ENCODE peak calls at places on chromosomes 7 and 10, in eight cellular contexts. E, C, G, D, F, M, K and B are unnamed samples.

GRCh38 chr10:96987842-96988175 is 155.7 kb downstream of the LCOR start:
- DNase-seq in G (no peak), K (no peak), F (no peak), D (no peak), M (no peak), C (no peak), E (no peak), B (no peak)

GRCh38 chr10:45441239-45441638 is 67.2 kb downstream of the ALOX5 start:
- DNase-seq in F (no peak), M (no peak), D (no peak), E (no peak), G (no peak), K (no peak), C (no peak), B (no peak)

GRCh38 chr10:16441106-16441850 is 4.5 kb downstream of the PTER start:
- DNase-seq in D (no peak), K (no peak), G (no peak), M (no peak), C (no peak), F (no peak), E (no peak), B (no peak)

GRCh38 chr10:24207781-24208611 is 942 bp upstream of the KIAA1217 start:
- DNase-seq in G (no peak), K (peak), F (no peak), E (peak), M (no peak), D (peak), C (no peak), B (no peak)

GRCh38 chr7:114140561-114140960 is 221.8 kb upstream of the PPP1R3A start:
- DNase-seq in G (no peak), M (no peak), K (no peak), D (no peak), F (no peak), E (no peak), C (no peak), B (no peak)

GRCh38 chr10:24642921-24643678 is 80.6 kb downstream of the ARHGAP21 start:
- DNase-seq in D (peak), G (no peak), M (no peak), C (peak), K (no peak), F (no peak), E (peak), B (no peak)

GRCh38 chr10:105650311-105650710 is 1009.2 kb downstream of the SORCS3 start:
- DNase-seq in G (no peak), E (no peak), C (no peak), K (no peak), M (no peak), D (peak), F (no peak), B (no peak)

GRCh38 chr10:37732685-37733084 is 124.7 kb downstream of the ZNF248 start:
- DNase-seq in F (no peak), C (no peak), D (no peak), K (no peak), M (no peak), E (no peak), G (no peak), B (no peak)

GRCh38 chr10:13820591-13821377 is 234.0 kb downstream of the PRPF18 start:
- DNase-seq in K (no peak), C (no peak), M (no peak), G (peak), F (no peak), E (no peak), D (peak), B (no peak)

GRCh38 chr7:113835367-113835766 is 83.4 kb downstream of the PPP1R3A start:
- DNase-seq in F (no peak), K (no peak), D (no peak), C (no peak), M (no peak), G (no peak), E (no peak), B (no peak)

GRCh38 chr10:103546401-103546800 is 52.9 kb downstream of the NEURL1 start:
- DNase-seq in M (no peak), G (peak), E (no peak), D (no peak), C (no peak), K (no peak), F (no peak), B (no peak)

DNA sequence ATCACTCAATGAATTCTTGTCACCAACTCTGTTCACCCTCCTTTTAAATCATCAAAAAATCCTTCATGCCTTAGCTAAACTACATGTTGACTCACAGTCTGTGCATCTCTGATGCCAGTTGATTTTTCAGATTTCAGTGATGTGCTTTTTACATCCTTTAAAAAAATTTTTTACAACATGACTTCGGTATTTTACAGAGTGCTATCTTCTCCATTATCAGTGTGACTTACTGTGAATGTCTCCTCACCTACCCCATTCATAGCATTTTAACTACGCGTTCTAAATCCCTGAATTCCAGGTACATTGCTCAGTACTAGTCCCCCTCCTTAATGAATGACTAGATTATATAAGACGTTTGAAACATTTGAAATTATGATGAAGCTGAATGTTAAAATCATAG is 98.7 kb downstream of the DNAH11 start:
- DNase-seq in M (no peak), K (no peak), C (no peak), G (no peak), E (no peak), D (no peak), F (no peak), B (no peak)
- H3K27ac ChIP-seq in M (no peak), K (no peak), C (no peak), G (no peak), E (no peak), D (no peak), F (no peak), B (no peak)

GRCh38 chr10:132536241-132536963 is 1.2 kb upstream of the INPP5A start:
- DNase-seq in K (peak), F (no peak), E (no peak), M (no peak), C (no peak), D (peak), G (peak), B (no peak)
- H3K27ac ChIP-seq in K (peak), F (peak), E (peak), M (peak), C (no peak), D (no peak), G (peak), B (no peak)

GRCh38 chr10:87866575-87866974 is 3.1 kb downstream of the PTEN start:
- DNase-seq in K (no peak), F (no peak), G (no peak), C (no peak), M (no peak), D (no peak), E (no peak), B (no peak)
- H3K27ac ChIP-seq in K (no peak), F (peak), G (no peak), C (no peak), M (no peak), D (no peak), E (peak), B (no peak)

DNA sequence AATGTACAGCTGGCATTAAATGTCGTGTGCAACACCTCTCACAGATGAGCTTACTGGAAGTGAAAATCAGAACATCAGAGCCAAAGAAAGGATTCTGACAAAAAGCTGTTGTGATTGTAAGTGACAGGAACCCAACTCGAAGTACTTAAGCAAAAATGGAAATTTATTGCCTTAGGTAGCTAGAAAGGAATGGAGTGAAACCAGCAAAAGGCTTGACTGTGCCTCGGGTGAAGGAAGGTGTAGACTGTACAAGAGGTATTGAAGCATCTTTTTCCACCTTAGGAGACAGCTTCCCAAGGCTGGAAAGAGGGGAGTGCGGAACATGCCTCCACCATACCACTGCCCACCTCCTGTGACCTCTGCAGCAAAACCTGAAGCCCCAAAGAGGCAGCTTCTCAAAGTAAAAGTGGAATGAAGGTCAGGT is 27.3 kb upstream of the ITGB1 start:
- DNase-seq in C (no peak), F (no peak), K (no peak), E (no peak), D (no peak), G (no peak), M (no peak), B (no peak)
- H3K27ac ChIP-seq in C (no peak), F (no peak), K (no peak), E (no peak), D (no peak), G (peak), M (no peak), B (no peak)

GRCh38 chr7:22445140-22445722 is 54.8 kb downstream of the STEAP1B start:
- DNase-seq in F (peak), M (no peak), D (peak), K (peak), G (peak), C (no peak), E (peak), B (no peak)
- H3K27ac ChIP-seq in F (peak), M (peak), D (no peak), K (no peak), G (peak), C (no peak), E (no peak), B (no peak)

DNA sequence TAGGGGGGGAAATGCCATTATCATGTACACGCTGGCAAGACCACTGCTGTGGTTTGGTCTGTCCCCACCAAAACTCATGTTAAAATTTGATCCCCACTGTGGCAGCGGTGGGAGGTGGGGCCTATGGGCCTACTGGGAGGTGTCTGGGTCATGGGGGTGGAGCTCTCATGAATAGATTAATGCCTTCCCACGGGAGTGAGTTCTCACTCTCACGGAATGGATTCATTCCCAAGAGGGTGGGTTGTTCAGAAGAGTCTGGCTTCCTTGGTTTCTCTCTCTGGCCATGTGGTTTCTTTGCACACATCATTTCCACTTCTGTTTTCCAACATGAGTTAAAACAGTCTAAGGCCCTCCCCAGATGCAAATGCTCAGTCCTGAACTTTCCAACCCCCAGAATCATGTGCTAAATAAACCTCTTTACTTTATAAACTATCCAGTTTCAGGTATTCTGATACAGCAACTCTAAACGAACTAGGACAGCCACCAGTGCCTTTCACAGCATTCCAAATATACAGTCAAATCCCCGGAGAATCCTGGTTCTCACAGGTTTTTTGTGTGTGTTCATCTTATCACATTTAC is 44.3 kb downstream of the SMURF1 start:
- DNase-seq in D (no peak), C (no peak), K (no peak), E (no peak), G (no peak), F (no peak), M (no peak), B (no peak)
- H3K27ac ChIP-seq in D (no peak), C (no peak), K (no peak), E (peak), G (peak), F (peak), M (no peak), B (peak)

DNA sequence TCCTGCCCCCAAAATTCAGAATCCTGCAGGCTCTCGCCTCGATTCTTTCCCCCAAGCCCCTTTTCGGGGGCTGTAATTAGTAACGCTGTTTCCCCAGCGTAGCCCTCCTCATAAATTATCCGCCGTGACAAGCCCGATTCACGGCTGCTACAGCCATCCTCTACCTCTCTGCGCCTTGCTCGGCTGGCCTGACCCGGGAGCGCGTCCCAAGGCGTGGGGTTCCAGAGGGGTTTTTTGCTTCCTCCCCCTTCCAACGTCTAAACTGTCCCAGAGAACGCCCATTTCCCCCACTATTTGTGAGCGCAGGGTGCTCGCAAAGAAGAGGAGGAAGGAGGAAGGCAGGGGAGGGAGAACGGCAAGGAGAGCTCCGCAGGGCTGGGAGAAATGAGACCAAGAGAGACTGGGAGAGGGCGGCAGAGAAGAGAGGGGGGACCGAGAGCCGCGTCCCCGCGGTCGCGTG is 889 bp downstream of the HOXA5 start:
- DNase-seq in F (no peak), M (no peak), G (no peak), C (no peak), E (no peak), K (no peak), D (no peak), B (no peak)
- H3K27ac ChIP-seq in F (peak), M (no peak), G (no peak), C (no peak), E (peak), K (no peak), D (no peak), B (no peak)

GRCh38 chr10:71980181-71981023 is 16.2 kb downstream of the CHST3 start:
- DNase-seq in D (no peak), C (no peak), M (no peak), G (peak), K (no peak), E (no peak), F (no peak), B (no peak)
- H3K27ac ChIP-seq in D (peak), C (no peak), M (peak), G (peak), K (no peak), E (no peak), F (peak), B (no peak)

GRCh38 chr10:122078965-122079401 is 90.0 kb downstream of the TACC2 start:
- DNase-seq in M (no peak), C (no peak), G (peak), K (no peak), D (no peak), F (no peak), E (no peak), B (no peak)
- H3K27ac ChIP-seq in M (no peak), C (no peak), G (peak), K (no peak), D (no peak), F (peak), E (peak), B (no peak)

GRCh38 chr7:91352091-91352490 is 87.9 kb downstream of the FZD1 start:
- DNase-seq in K (no peak), C (no peak), M (no peak), D (peak), F (no peak), E (no peak), G (no peak), B (no peak)
- H3K27ac ChIP-seq in K (no peak), C (no peak), M (no peak), D (no peak), F (no peak), E (no peak), G (no peak), B (no peak)